ENCODE peak calls at places on chromosomes 6 and 20, in four cellular contexts. N, M, Z and K are unnamed samples.

GRCh38 chr6:225121-225721 is 67.1 kb upstream of the DUSP22 start:
- DNase-seq in N (no peak), M (no peak), Z (no peak), K (no peak)

GRCh38 chr6:143361536-143362191 is 88.8 kb downstream of the ADAT2 start:
- DNase-seq in N (no peak), M (no peak), Z (no peak), K (no peak)

GRCh38 chr20:58303547-58303946 is 6.0 kb upstream of the RAB22A start:
- DNase-seq in N (no peak), M (no peak), Z (no peak), K (no peak)

GRCh38 chr6:11042750-11043551 is 1.2 kb downstream of the ELOVL2 start:
- DNase-seq in N (no peak), M (no peak), Z (no peak), K (no peak)

GRCh38 chr6:90537723-90538407 is 49.0 kb downstream of the MAP3K7 start:
- DNase-seq in N (no peak), M (no peak), Z (no peak), K (no peak)

GRCh38 chr20:38883081-38883980 is 42.9 kb upstream of the FAM83D start:
- DNase-seq in N (no peak), M (no peak), Z (peak; percentile 56), K (no peak)

GRCh38 chr6:137823826-137824501 is 43.1 kb upstream of the TNFAIP3 start:
- DNase-seq in N (no peak), M (peak; percentile 58), Z (no peak), K (peak; percentile 22)

GRCh38 chr20:8309638-8310037 is 177.6 kb downstream of the PLCB1 start:
- DNase-seq in N (no peak), M (no peak), Z (peak; percentile 6), K (no peak)

GRCh38 chr6:140062042-140063041 is 687.9 kb upstream of the CITED2 start:
- DNase-seq in N (peak; percentile 19), M (no peak), Z (no peak), K (no peak)